ENCODE peak calls at places on chromosomes 3 and 15, in six cellular contexts. One of them, this sample, is unnamed.
A peak's percentile ranks its signal among the peaks of the same experiment; 100 is the strongest.

GRCh38 chr3:188574885-188575284 is 420.9 kb downstream of the LPP start:
- DNase-seq in LHCN-M2: no peak
- DNase-seq in lung microvascular endothelial cell: no peak
- DNase-seq in NCI-H460: no peak
- DNase-seq in stimulated activated CD4-positive, alpha-beta T cell treated with anti-CD3 and anti-CD28 coated beads, Interleukin-2, amount 100 ng/mL, for 48 hours: no peak
- DNase-seq in HS-27A: no peak
- DNase-seq in this sample: no peak

GRCh38 chr15:25178835-25179672 is 224.3 kb downstream of the SNRPN start:
- DNase-seq in LHCN-M2: no peak
- DNase-seq in lung microvascular endothelial cell: no peak
- DNase-seq in NCI-H460: no peak
- DNase-seq in stimulated activated CD4-positive, alpha-beta T cell treated with anti-CD3 and anti-CD28 coated beads, Interleukin-2, amount 100 ng/mL, for 48 hours: no peak
- DNase-seq in HS-27A: no peak
- DNase-seq in this sample: peak; percentile 78

GRCh38 chr3:194389269-194389668 is 9.8 kb downstream of the GP5 start:
- DNase-seq in LHCN-M2: no peak
- DNase-seq in lung microvascular endothelial cell: no peak
- DNase-seq in NCI-H460: no peak
- DNase-seq in stimulated activated CD4-positive, alpha-beta T cell treated with anti-CD3 and anti-CD28 coated beads, Interleukin-2, amount 100 ng/mL, for 48 hours: no peak
- DNase-seq in HS-27A: no peak
- DNase-seq in this sample: peak; percentile 80

GRCh38 chr3:24199775-24200247 is 254.7 kb downstream of the NR1D2 start:
- DNase-seq in LHCN-M2: peak; percentile 38
- DNase-seq in lung microvascular endothelial cell: no peak
- DNase-seq in NCI-H460: no peak
- DNase-seq in stimulated activated CD4-positive, alpha-beta T cell treated with anti-CD3 and anti-CD28 coated beads, Interleukin-2, amount 100 ng/mL, for 48 hours: no peak
- DNase-seq in HS-27A: no peak
- DNase-seq in this sample: no peak

GRCh38 chr3:66033241-66034138 is 5.2 kb downstream of the MAGI1 start:
- DNase-seq in LHCN-M2: no peak
- DNase-seq in lung microvascular endothelial cell: no peak
- DNase-seq in NCI-H460: no peak
- DNase-seq in stimulated activated CD4-positive, alpha-beta T cell treated with anti-CD3 and anti-CD28 coated beads, Interleukin-2, amount 100 ng/mL, for 48 hours: no peak
- DNase-seq in HS-27A: no peak
- DNase-seq in this sample: no peak

GRCh38 chr15:43440721-43441281 is 52.2 kb downstream of the TP53BP1 start:
- DNase-seq in LHCN-M2: peak; percentile 97
- DNase-seq in lung microvascular endothelial cell: peak; percentile 95
- DNase-seq in NCI-H460: peak; percentile 94
- DNase-seq in stimulated activated CD4-positive, alpha-beta T cell treated with anti-CD3 and anti-CD28 coated beads, Interleukin-2, amount 100 ng/mL, for 48 hours: peak; percentile 19
- DNase-seq in HS-27A: peak; percentile 71
- DNase-seq in this sample: no peak

GRCh38 chr15:51229907-51230328 is 108.5 kb downstream of the CYP19A1 start:
- DNase-seq in LHCN-M2: peak; percentile 54
- DNase-seq in lung microvascular endothelial cell: peak; percentile 54
- DNase-seq in NCI-H460: no peak
- DNase-seq in stimulated activated CD4-positive, alpha-beta T cell treated with anti-CD3 and anti-CD28 coated beads, Interleukin-2, amount 100 ng/mL, for 48 hours: no peak
- DNase-seq in HS-27A: no peak
- DNase-seq in this sample: peak; percentile 55

GRCh38 chr3:127674099-127674792 is 1.5 kb downstream of the ABTB1 start:
- DNase-seq in LHCN-M2: no peak
- DNase-seq in lung microvascular endothelial cell: no peak
- DNase-seq in NCI-H460: no peak
- DNase-seq in stimulated activated CD4-positive, alpha-beta T cell treated with anti-CD3 and anti-CD28 coated beads, Interleukin-2, amount 100 ng/mL, for 48 hours: no peak
- DNase-seq in HS-27A: no peak
- DNase-seq in this sample: no peak

GRCh38 chr15:75693501-75694240 is 19.0 kb downstream of the CSPG4 start:
- DNase-seq in LHCN-M2: peak; percentile 85
- DNase-seq in lung microvascular endothelial cell: peak; percentile 92
- DNase-seq in NCI-H460: no peak
- DNase-seq in stimulated activated CD4-positive, alpha-beta T cell treated with anti-CD3 and anti-CD28 coated beads, Interleukin-2, amount 100 ng/mL, for 48 hours: no peak
- DNase-seq in HS-27A: no peak
- DNase-seq in this sample: no peak

GRCh38 chr3:55402886-55403605 is 84.1 kb downstream of the WNT5A start:
- DNase-seq in LHCN-M2: peak; percentile 57
- DNase-seq in lung microvascular endothelial cell: no peak
- DNase-seq in NCI-H460: no peak
- DNase-seq in stimulated activated CD4-positive, alpha-beta T cell treated with anti-CD3 and anti-CD28 coated beads, Interleukin-2, amount 100 ng/mL, for 48 hours: no peak
- DNase-seq in HS-27A: no peak
- DNase-seq in this sample: no peak

GRCh38 chr3:179929091-179929529 is 107.6 kb downstream of the PEX5L start:
- DNase-seq in LHCN-M2: peak; percentile 55
- DNase-seq in lung microvascular endothelial cell: peak; percentile 74
- DNase-seq in NCI-H460: peak; percentile 25
- DNase-seq in stimulated activated CD4-positive, alpha-beta T cell treated with anti-CD3 and anti-CD28 coated beads, Interleukin-2, amount 100 ng/mL, for 48 hours: peak; percentile 35
- DNase-seq in HS-27A: peak; percentile 7
- DNase-seq in this sample: no peak

GRCh38 chr3:27800261-27800660 is 78.1 kb upstream of the EOMES start:
- DNase-seq in LHCN-M2: no peak
- DNase-seq in lung microvascular endothelial cell: no peak
- DNase-seq in NCI-H460: no peak
- DNase-seq in stimulated activated CD4-positive, alpha-beta T cell treated with anti-CD3 and anti-CD28 coated beads, Interleukin-2, amount 100 ng/mL, for 48 hours: no peak
- DNase-seq in HS-27A: no peak
- DNase-seq in this sample: no peak

GRCh38 chr15:71043373-71043772 is 71.9 kb upstream of the THSD4 start:
- DNase-seq in LHCN-M2: no peak
- DNase-seq in lung microvascular endothelial cell: no peak
- DNase-seq in NCI-H460: no peak
- DNase-seq in stimulated activated CD4-positive, alpha-beta T cell treated with anti-CD3 and anti-CD28 coated beads, Interleukin-2, amount 100 ng/mL, for 48 hours: no peak
- DNase-seq in HS-27A: no peak
- DNase-seq in this sample: no peak

GRCh38 chr15:62534996-62535395 is 369.9 kb upstream of the C2CD4B start:
- DNase-seq in LHCN-M2: no peak
- DNase-seq in lung microvascular endothelial cell: no peak
- DNase-seq in NCI-H460: no peak
- DNase-seq in stimulated activated CD4-positive, alpha-beta T cell treated with anti-CD3 and anti-CD28 coated beads, Interleukin-2, amount 100 ng/mL, for 48 hours: no peak
- DNase-seq in HS-27A: no peak
- DNase-seq in this sample: no peak

GRCh38 chr3:4351164-4351855 is 48.1 kb downstream of the SETMAR start:
- DNase-seq in LHCN-M2: peak; percentile 54
- DNase-seq in lung microvascular endothelial cell: peak; percentile 65
- DNase-seq in NCI-H460: no peak
- DNase-seq in stimulated activated CD4-positive, alpha-beta T cell treated with anti-CD3 and anti-CD28 coated beads, Interleukin-2, amount 100 ng/mL, for 48 hours: peak; percentile 26
- DNase-seq in HS-27A: no peak
- DNase-seq in this sample: no peak

GRCh38 chr15:31130576-31131237 is 29.2 kb upstream of the TRPM1 start:
- DNase-seq in LHCN-M2: no peak
- DNase-seq in lung microvascular endothelial cell: no peak
- DNase-seq in NCI-H460: no peak
- DNase-seq in stimulated activated CD4-positive, alpha-beta T cell treated with anti-CD3 and anti-CD28 coated beads, Interleukin-2, amount 100 ng/mL, for 48 hours: no peak
- DNase-seq in HS-27A: no peak
- DNase-seq in this sample: peak; percentile 72

GRCh38 chr3:126033765-126034164 is 50.2 kb downstream of the SLC41A3 start:
- DNase-seq in LHCN-M2: no peak
- DNase-seq in lung microvascular endothelial cell: no peak
- DNase-seq in NCI-H460: no peak
- DNase-seq in stimulated activated CD4-positive, alpha-beta T cell treated with anti-CD3 and anti-CD28 coated beads, Interleukin-2, amount 100 ng/mL, for 48 hours: no peak
- DNase-seq in HS-27A: no peak
- DNase-seq in this sample: peak; percentile 45

GRCh38 chr3:158226429-158226828 is 116.5 kb downstream of the RSRC1 start:
- DNase-seq in LHCN-M2: peak; percentile 1
- DNase-seq in lung microvascular endothelial cell: no peak
- DNase-seq in NCI-H460: no peak
- DNase-seq in stimulated activated CD4-positive, alpha-beta T cell treated with anti-CD3 and anti-CD28 coated beads, Interleukin-2, amount 100 ng/mL, for 48 hours: no peak
- DNase-seq in HS-27A: no peak
- DNase-seq in this sample: no peak

GRCh38 chr3:151837057-151837456 is 23.1 kb downstream of the AADAC start:
- DNase-seq in LHCN-M2: peak; percentile 90
- DNase-seq in lung microvascular endothelial cell: peak; percentile 73
- DNase-seq in NCI-H460: peak; percentile 79
- DNase-seq in stimulated activated CD4-positive, alpha-beta T cell treated with anti-CD3 and anti-CD28 coated beads, Interleukin-2, amount 100 ng/mL, for 48 hours: no peak
- DNase-seq in HS-27A: peak; percentile 54
- DNase-seq in this sample: no peak

GRCh38 chr3:143648708-143649107 is 199.6 kb downstream of the SLC9A9 start:
- DNase-seq in LHCN-M2: no peak
- DNase-seq in lung microvascular endothelial cell: no peak
- DNase-seq in NCI-H460: peak; percentile 13
- DNase-seq in stimulated activated CD4-positive, alpha-beta T cell treated with anti-CD3 and anti-CD28 coated beads, Interleukin-2, amount 100 ng/mL, for 48 hours: no peak
- DNase-seq in HS-27A: no peak
- DNase-seq in this sample: no peak

GRCh38 chr3:176934698-176935097 is 262.6 kb downstream of the TBL1XR1 start:
- DNase-seq in LHCN-M2: no peak
- DNase-seq in lung microvascular endothelial cell: no peak
- DNase-seq in NCI-H460: no peak
- DNase-seq in stimulated activated CD4-positive, alpha-beta T cell treated with anti-CD3 and anti-CD28 coated beads, Interleukin-2, amount 100 ng/mL, for 48 hours: no peak
- DNase-seq in HS-27A: no peak
- DNase-seq in this sample: no peak

GRCh38 chr3:11671648-11672100 is 28.0 kb upstream of the VGLL4 start:
- DNase-seq in LHCN-M2: no peak
- DNase-seq in lung microvascular endothelial cell: peak; percentile 31
- DNase-seq in NCI-H460: no peak
- DNase-seq in stimulated activated CD4-positive, alpha-beta T cell treated with anti-CD3 and anti-CD28 coated beads, Interleukin-2, amount 100 ng/mL, for 48 hours: no peak
- DNase-seq in HS-27A: no peak
- DNase-seq in this sample: peak; percentile 74

GRCh38 chr3:170486398-170486797 is 67.7 kb downstream of the CLDN11 start:
- DNase-seq in LHCN-M2: no peak
- DNase-seq in lung microvascular endothelial cell: no peak
- DNase-seq in NCI-H460: no peak
- DNase-seq in stimulated activated CD4-positive, alpha-beta T cell treated with anti-CD3 and anti-CD28 coated beads, Interleukin-2, amount 100 ng/mL, for 48 hours: no peak
- DNase-seq in HS-27A: no peak
- DNase-seq in this sample: no peak

GRCh38 chr3:55269096-55269495 is 218.0 kb downstream of the WNT5A start:
- DNase-seq in LHCN-M2: no peak
- DNase-seq in lung microvascular endothelial cell: no peak
- DNase-seq in NCI-H460: no peak
- DNase-seq in stimulated activated CD4-positive, alpha-beta T cell treated with anti-CD3 and anti-CD28 coated beads, Interleukin-2, amount 100 ng/mL, for 48 hours: no peak
- DNase-seq in HS-27A: no peak
- DNase-seq in this sample: no peak

GRCh38 chr15:78732634-78733033 is 78.6 kb downstream of the ADAMTS7 start:
- DNase-seq in LHCN-M2: no peak
- DNase-seq in lung microvascular endothelial cell: no peak
- DNase-seq in NCI-H460: no peak
- DNase-seq in stimulated activated CD4-positive, alpha-beta T cell treated with anti-CD3 and anti-CD28 coated beads, Interleukin-2, amount 100 ng/mL, for 48 hours: no peak
- DNase-seq in HS-27A: no peak
- DNase-seq in this sample: no peak

GRCh38 chr3:31802981-31803380 is 178.1 kb downstream of the OSBPL10 start:
- DNase-seq in LHCN-M2: no peak
- DNase-seq in lung microvascular endothelial cell: no peak
- DNase-seq in NCI-H460: no peak
- DNase-seq in stimulated activated CD4-positive, alpha-beta T cell treated with anti-CD3 and anti-CD28 coated beads, Interleukin-2, amount 100 ng/mL, for 48 hours: no peak
- DNase-seq in HS-27A: no peak
- DNase-seq in this sample: no peak

GRCh38 chr15:31606942-31607497 is 280.4 kb downstream of the KLF13 start:
- DNase-seq in LHCN-M2: no peak
- DNase-seq in lung microvascular endothelial cell: no peak
- DNase-seq in NCI-H460: no peak
- DNase-seq in stimulated activated CD4-positive, alpha-beta T cell treated with anti-CD3 and anti-CD28 coated beads, Interleukin-2, amount 100 ng/mL, for 48 hours: no peak
- DNase-seq in HS-27A: no peak
- DNase-seq in this sample: no peak

GRCh38 chr15:84033793-84034553 is 201.6 kb upstream of the GOLGA6L4 start:
- DNase-seq in LHCN-M2: peak; percentile 15
- DNase-seq in lung microvascular endothelial cell: no peak
- DNase-seq in NCI-H460: no peak
- DNase-seq in stimulated activated CD4-positive, alpha-beta T cell treated with anti-CD3 and anti-CD28 coated beads, Interleukin-2, amount 100 ng/mL, for 48 hours: no peak
- DNase-seq in HS-27A: no peak
- DNase-seq in this sample: no peak

GRCh38 chr15:77455696-77456293 is 35.1 kb downstream of the HMG20A start:
- DNase-seq in LHCN-M2: peak; percentile 76
- DNase-seq in lung microvascular endothelial cell: peak; percentile 90
- DNase-seq in NCI-H460: no peak
- DNase-seq in stimulated activated CD4-positive, alpha-beta T cell treated with anti-CD3 and anti-CD28 coated beads, Interleukin-2, amount 100 ng/mL, for 48 hours: no peak
- DNase-seq in HS-27A: no peak
- DNase-seq in this sample: no peak

This sample was measured in esophagus muscularis mucosa.